ENCODE peak calls at places on chromosome 20, in five cellular contexts. One of them, this sample, is unnamed.

GRCh38 chr20:37528442-37529213 is 952 bp upstream of the BLCAP start:
- DNase-seq in fibroblast of pulmonary artery: no peak
- DNase-seq in pancreas: no peak
- DNase-seq in T-helper 2 cell treated with Interferon-gamma antibody and Interleukin-4, amounts not matched to agents 5 μg/mL and 100 μg/mL, for 36 hours: no peak
- DNase-seq in H54: no peak
- DNase-seq in this sample: no peak

GRCh38 chr20:13341737-13342393 is 120.8 kb downstream of the ISM1 start:
- DNase-seq in fibroblast of pulmonary artery: no peak
- DNase-seq in pancreas: no peak
- DNase-seq in T-helper 2 cell treated with Interferon-gamma antibody and Interleukin-4, amounts not matched to agents 5 μg/mL and 100 μg/mL, for 36 hours: peak
- DNase-seq in H54: no peak
- DNase-seq in this sample: no peak

GRCh38 chr20:36836591-36837329 is 39.2 kb upstream of the TLDC2 start:
- DNase-seq in fibroblast of pulmonary artery: peak
- DNase-seq in pancreas: peak
- DNase-seq in T-helper 2 cell treated with Interferon-gamma antibody and Interleukin-4, amounts not matched to agents 5 μg/mL and 100 μg/mL, for 36 hours: peak
- DNase-seq in H54: no peak
- DNase-seq in this sample: peak

GRCh38 chr20:38131588-38132121 is 33.4 kb downstream of the TGM2 start:
- DNase-seq in fibroblast of pulmonary artery: no peak
- DNase-seq in pancreas: no peak
- DNase-seq in T-helper 2 cell treated with Interferon-gamma antibody and Interleukin-4, amounts not matched to agents 5 μg/mL and 100 μg/mL, for 36 hours: no peak
- DNase-seq in H54: no peak
- DNase-seq in this sample: no peak

GRCh38 chr20:33411711-33412483 is 10.6 kb upstream of the CDK5RAP1 start:
- DNase-seq in fibroblast of pulmonary artery: no peak
- DNase-seq in pancreas: no peak
- DNase-seq in T-helper 2 cell treated with Interferon-gamma antibody and Interleukin-4, amounts not matched to agents 5 μg/mL and 100 μg/mL, for 36 hours: no peak
- DNase-seq in H54: no peak
- DNase-seq in this sample: no peak

GRCh38 chr20:44069203-44069931 is 117.6 kb downstream of the JPH2 start:
- DNase-seq in fibroblast of pulmonary artery: no peak
- DNase-seq in pancreas: no peak
- DNase-seq in T-helper 2 cell treated with Interferon-gamma antibody and Interleukin-4, amounts not matched to agents 5 μg/mL and 100 μg/mL, for 36 hours: peak
- DNase-seq in H54: no peak
- DNase-seq in this sample: no peak

GRCh38 chr20:1467355-1468116 is 887 bp upstream of the NSFL1C start:
- DNase-seq in fibroblast of pulmonary artery: no peak
- DNase-seq in pancreas: peak
- DNase-seq in T-helper 2 cell treated with Interferon-gamma antibody and Interleukin-4, amounts not matched to agents 5 μg/mL and 100 μg/mL, for 36 hours: no peak
- DNase-seq in H54: no peak
- DNase-seq in this sample: no peak

GRCh38 chr20:22808628-22809027 is 224.3 kb upstream of the FOXA2 start:
- DNase-seq in fibroblast of pulmonary artery: no peak
- DNase-seq in pancreas: no peak
- DNase-seq in T-helper 2 cell treated with Interferon-gamma antibody and Interleukin-4, amounts not matched to agents 5 μg/mL and 100 μg/mL, for 36 hours: no peak
- DNase-seq in H54: no peak
- DNase-seq in this sample: no peak

GRCh38 chr20:43938932-43939761 is 24.5 kb downstream of the TOX2 start:
- DNase-seq in fibroblast of pulmonary artery: peak
- DNase-seq in pancreas: peak
- DNase-seq in T-helper 2 cell treated with Interferon-gamma antibody and Interleukin-4, amounts not matched to agents 5 μg/mL and 100 μg/mL, for 36 hours: no peak
- DNase-seq in H54: peak
- DNase-seq in this sample: peak

GRCh38 chr20:10961651-10962288 is 288.0 kb upstream of the JAG1 start:
- DNase-seq in fibroblast of pulmonary artery: peak
- DNase-seq in pancreas: no peak
- DNase-seq in T-helper 2 cell treated with Interferon-gamma antibody and Interleukin-4, amounts not matched to agents 5 μg/mL and 100 μg/mL, for 36 hours: no peak
- DNase-seq in H54: no peak
- DNase-seq in this sample: no peak

This sample was measured in brain microvascular endothelial cell.